ENCODE peak calls at places on chromosome 1, in seven cellular contexts. One of them, this sample, is unnamed.
A peak's percentile ranks its signal among the peaks of the same experiment; 100 is the strongest.

GRCh38 chr1:22139066-22139594 is 3.8 kb downstream of the WNT4 start:
- DNase-seq in endodermal cell: no peak
- DNase-seq in mammary epithelial cell: no peak
- DNase-seq in DND-41: no peak
- DNase-seq in neural progenitor cell: no peak
- DNase-seq in small intestine: no peak
- DNase-seq in GM23338: no peak
- DNase-seq in this sample: no peak

GRCh38 chr1:17575786-17576584 is 36.5 kb downstream of the ARHGEF10L start:
- DNase-seq in neural progenitor cell: no peak
- DNase-seq in DND-41: no peak
- DNase-seq in endodermal cell: no peak
- DNase-seq in small intestine: peak; percentile 64
- DNase-seq in GM23338: no peak
- DNase-seq in mammary epithelial cell: no peak
- DNase-seq in this sample: no peak

GRCh38 chr1:86339421-86339820 is 56.7 kb downstream of the ODF2L start:
- DNase-seq in GM23338: no peak
- DNase-seq in neural progenitor cell: no peak
- DNase-seq in mammary epithelial cell: no peak
- DNase-seq in endodermal cell: no peak
- DNase-seq in small intestine: no peak
- DNase-seq in DND-41: no peak
- DNase-seq in this sample: no peak

GRCh38 chr1:167239257-167239656 is 18.6 kb downstream of the POU2F1 start:
- DNase-seq in mammary epithelial cell: no peak
- DNase-seq in endodermal cell: no peak
- DNase-seq in neural progenitor cell: no peak
- DNase-seq in small intestine: no peak
- DNase-seq in GM23338: no peak
- DNase-seq in DND-41: no peak
- DNase-seq in this sample: no peak

GRCh38 chr1:57400041-57400440 is 23.8 kb downstream of the DAB1 start:
- DNase-seq in mammary epithelial cell: no peak
- DNase-seq in small intestine: peak; percentile 59
- DNase-seq in neural progenitor cell: no peak
- DNase-seq in GM23338: no peak
- DNase-seq in endodermal cell: no peak
- DNase-seq in DND-41: no peak
- DNase-seq in this sample: no peak

GRCh38 chr1:75797606-75798216 is 1.0 kb downstream of the MSH4 start:
- DNase-seq in mammary epithelial cell: no peak
- DNase-seq in endodermal cell: no peak
- DNase-seq in DND-41: no peak
- DNase-seq in GM23338: no peak
- DNase-seq in neural progenitor cell: no peak
- DNase-seq in small intestine: no peak
- DNase-seq in this sample: no peak

GRCh38 chr1:1775364-1776226 is 2.7 kb downstream of the NADK start:
- DNase-seq in neural progenitor cell: peak; percentile 52
- DNase-seq in endodermal cell: no peak
- DNase-seq in mammary epithelial cell: no peak
- DNase-seq in small intestine: no peak
- DNase-seq in GM23338: peak; percentile 25
- DNase-seq in DND-41: no peak
- DNase-seq in this sample: no peak

GRCh38 chr1:225877570-225877969 is 4.6 kb downstream of the TMEM63A start:
- DNase-seq in DND-41: peak; percentile 38
- DNase-seq in mammary epithelial cell: no peak
- DNase-seq in neural progenitor cell: peak; percentile 73
- DNase-seq in GM23338: peak; percentile 79
- DNase-seq in small intestine: peak; percentile 77
- DNase-seq in endodermal cell: peak; percentile 90
- DNase-seq in this sample: no peak

GRCh38 chr1:223486366-223486765 is 93.2 kb downstream of the CCDC185 start:
- DNase-seq in mammary epithelial cell: no peak
- DNase-seq in GM23338: peak; percentile 32
- DNase-seq in neural progenitor cell: no peak
- DNase-seq in DND-41: no peak
- DNase-seq in small intestine: peak; percentile 2
- DNase-seq in endodermal cell: no peak
- DNase-seq in this sample: no peak

GRCh38 chr1:30472526-30472925 is 250.9 kb downstream of the MATN1 start:
- DNase-seq in neural progenitor cell: no peak
- DNase-seq in endodermal cell: no peak
- DNase-seq in DND-41: no peak
- DNase-seq in GM23338: no peak
- DNase-seq in mammary epithelial cell: no peak
- DNase-seq in small intestine: no peak
- DNase-seq in this sample: no peak

GRCh38 chr1:91575909-91576519 is 75.4 kb downstream of the CDC7 start:
- DNase-seq in DND-41: peak; percentile 38
- DNase-seq in GM23338: no peak
- DNase-seq in neural progenitor cell: no peak
- DNase-seq in mammary epithelial cell: no peak
- DNase-seq in endodermal cell: no peak
- DNase-seq in small intestine: no peak
- DNase-seq in this sample: no peak

GRCh38 chr1:1367238-1367796 is 7.7 kb downstream of the AURKAIP1 start:
- DNase-seq in endodermal cell: no peak
- DNase-seq in mammary epithelial cell: no peak
- DNase-seq in GM23338: no peak
- DNase-seq in neural progenitor cell: no peak
- DNase-seq in DND-41: no peak
- DNase-seq in small intestine: no peak
- DNase-seq in this sample: no peak

GRCh38 chr1:6496890-6497214 is 5.4 kb upstream of the PLEKHG5 start:
- DNase-seq in neural progenitor cell: no peak
- DNase-seq in DND-41: no peak
- DNase-seq in GM23338: no peak
- DNase-seq in small intestine: no peak
- DNase-seq in endodermal cell: peak; percentile 54
- DNase-seq in mammary epithelial cell: no peak
- DNase-seq in this sample: no peak

GRCh38 chr1:12594966-12595838 is 22.8 kb downstream of the DHRS3 start:
- DNase-seq in neural progenitor cell: peak; percentile 79
- DNase-seq in DND-41: no peak
- DNase-seq in small intestine: no peak
- DNase-seq in endodermal cell: peak; percentile 94
- DNase-seq in mammary epithelial cell: peak; percentile 62
- DNase-seq in GM23338: peak; percentile 89
- DNase-seq in this sample: no peak

GRCh38 chr1:215273838-215274516 is 191.4 kb downstream of the KCNK2 start:
- DNase-seq in endodermal cell: no peak
- DNase-seq in mammary epithelial cell: peak; percentile 55
- DNase-seq in GM23338: no peak
- DNase-seq in small intestine: no peak
- DNase-seq in DND-41: no peak
- DNase-seq in neural progenitor cell: no peak
- DNase-seq in this sample: no peak

GRCh38 chr1:164163291-164163845 is 395.6 kb upstream of the PBX1 start:
- DNase-seq in DND-41: no peak
- DNase-seq in small intestine: no peak
- DNase-seq in mammary epithelial cell: no peak
- DNase-seq in neural progenitor cell: peak; percentile 19
- DNase-seq in GM23338: peak; percentile 25
- DNase-seq in endodermal cell: no peak
- DNase-seq in this sample: no peak

GRCh38 chr1:212388985-212389716 is 25.5 kb downstream of the PACC1 start:
- DNase-seq in mammary epithelial cell: no peak
- DNase-seq in GM23338: no peak
- DNase-seq in neural progenitor cell: no peak
- DNase-seq in endodermal cell: no peak
- DNase-seq in small intestine: no peak
- DNase-seq in DND-41: no peak
- DNase-seq in this sample: no peak

GRCh38 chr1:15848929-15849774 is 1.6 kb downstream of the SPEN start:
- DNase-seq in neural progenitor cell: peak; percentile 92
- DNase-seq in GM23338: peak; percentile 93
- DNase-seq in small intestine: peak; percentile 90
- DNase-seq in mammary epithelial cell: peak; percentile 88
- DNase-seq in DND-41: peak; percentile 85
- DNase-seq in endodermal cell: peak; percentile 95
- DNase-seq in this sample: peak; percentile 67

GRCh38 chr1:231808116-231808515 is 181.5 kb downstream of the DISC1 start:
- DNase-seq in neural progenitor cell: no peak
- DNase-seq in endodermal cell: no peak
- DNase-seq in small intestine: no peak
- DNase-seq in GM23338: no peak
- DNase-seq in mammary epithelial cell: no peak
- DNase-seq in DND-41: no peak
- DNase-seq in this sample: no peak

GRCh38 chr1:145985502-145986439 is 10.6 kb downstream of the TXNIP start:
- DNase-seq in endodermal cell: no peak
- DNase-seq in small intestine: peak; percentile 51
- DNase-seq in mammary epithelial cell: peak; percentile 46
- DNase-seq in DND-41: no peak
- DNase-seq in GM23338: peak; percentile 39
- DNase-seq in neural progenitor cell: no peak
- DNase-seq in this sample: no peak

GRCh38 chr1:18326171-18326950 is 154.4 kb upstream of the KLHDC7A start:
- DNase-seq in GM23338: no peak
- DNase-seq in mammary epithelial cell: no peak
- DNase-seq in neural progenitor cell: no peak
- DNase-seq in endodermal cell: no peak
- DNase-seq in small intestine: no peak
- DNase-seq in DND-41: no peak
- DNase-seq in this sample: no peak

GRCh38 chr1:36172983-36173382 is 17.0 kb downstream of the MAP7D1 start:
- DNase-seq in neural progenitor cell: no peak
- DNase-seq in small intestine: no peak
- DNase-seq in DND-41: no peak
- DNase-seq in endodermal cell: no peak
- DNase-seq in mammary epithelial cell: peak; percentile 96
- DNase-seq in GM23338: no peak
- DNase-seq in this sample: no peak

GRCh38 chr1:146032613-146033219 is 11.2 kb upstream of the HJV start:
- DNase-seq in DND-41: no peak
- DNase-seq in GM23338: peak; percentile 58
- DNase-seq in neural progenitor cell: peak; percentile 48
- DNase-seq in endodermal cell: no peak
- DNase-seq in mammary epithelial cell: peak; percentile 48
- DNase-seq in small intestine: peak; percentile 65
- DNase-seq in this sample: peak; percentile 44

GRCh38 chr1:20632386-20632785 is 872 bp upstream of the PINK1 start:
- DNase-seq in DND-41: no peak
- DNase-seq in mammary epithelial cell: no peak
- DNase-seq in endodermal cell: no peak
- DNase-seq in small intestine: no peak
- DNase-seq in GM23338: no peak
- DNase-seq in neural progenitor cell: no peak
- DNase-seq in this sample: no peak

GRCh38 chr1:86866665-86867064 is 47.3 kb downstream of the SELENOF start:
- DNase-seq in endodermal cell: no peak
- DNase-seq in small intestine: no peak
- DNase-seq in DND-41: no peak
- DNase-seq in neural progenitor cell: no peak
- DNase-seq in mammary epithelial cell: peak; percentile 29
- DNase-seq in GM23338: no peak
- DNase-seq in this sample: no peak

GRCh38 chr1:18134324-18135046 is 26.9 kb downstream of the IGSF21 start:
- DNase-seq in mammary epithelial cell: no peak
- DNase-seq in DND-41: no peak
- DNase-seq in GM23338: no peak
- DNase-seq in neural progenitor cell: no peak
- DNase-seq in endodermal cell: peak; percentile 62
- DNase-seq in small intestine: no peak
- DNase-seq in this sample: no peak

GRCh38 chr1:147201276-147201675 is 23.9 kb downstream of the FMO5 start:
- DNase-seq in neural progenitor cell: no peak
- DNase-seq in small intestine: no peak
- DNase-seq in mammary epithelial cell: peak; percentile 36
- DNase-seq in GM23338: no peak
- DNase-seq in DND-41: no peak
- DNase-seq in endodermal cell: no peak
- DNase-seq in this sample: no peak

GRCh38 chr1:153534226-153534932 is 1.4 kb downstream of the S100A6 start:
- DNase-seq in endodermal cell: no peak
- DNase-seq in neural progenitor cell: no peak
- DNase-seq in GM23338: no peak
- DNase-seq in DND-41: no peak
- DNase-seq in small intestine: no peak
- DNase-seq in mammary epithelial cell: no peak
- DNase-seq in this sample: no peak

GRCh38 chr1:96971849-96972602 is 250.4 kb downstream of the PTBP2 start:
- DNase-seq in mammary epithelial cell: no peak
- DNase-seq in GM23338: no peak
- DNase-seq in endodermal cell: no peak
- DNase-seq in DND-41: no peak
- DNase-seq in neural progenitor cell: no peak
- DNase-seq in small intestine: no peak
- DNase-seq in this sample: no peak

GRCh38 chr1:47230692-47231313 is 1.2 kb downstream of the TAL1 start:
- DNase-seq in neural progenitor cell: peak; percentile 69
- DNase-seq in mammary epithelial cell: no peak
- DNase-seq in endodermal cell: peak; percentile 81
- DNase-seq in DND-41: no peak
- DNase-seq in small intestine: no peak
- DNase-seq in GM23338: peak; percentile 73
- DNase-seq in this sample: no peak
- H3K4me3 ChIP-seq in neural progenitor cell: no peak overlapping the region
- H3K4me3 ChIP-seq in mammary epithelial cell: no peak overlapping the region
- H3K4me3 ChIP-seq in endodermal cell: no peak overlapping the region
- H3K4me3 ChIP-seq in DND-41: no peak overlapping the region
- H3K4me3 ChIP-seq in small intestine: no peak overlapping the region
- H3K4me3 ChIP-seq in GM23338: peak overlapping the region; percentile 53
- H3K4me3 ChIP-seq in this sample: no peak overlapping the region

DNA sequence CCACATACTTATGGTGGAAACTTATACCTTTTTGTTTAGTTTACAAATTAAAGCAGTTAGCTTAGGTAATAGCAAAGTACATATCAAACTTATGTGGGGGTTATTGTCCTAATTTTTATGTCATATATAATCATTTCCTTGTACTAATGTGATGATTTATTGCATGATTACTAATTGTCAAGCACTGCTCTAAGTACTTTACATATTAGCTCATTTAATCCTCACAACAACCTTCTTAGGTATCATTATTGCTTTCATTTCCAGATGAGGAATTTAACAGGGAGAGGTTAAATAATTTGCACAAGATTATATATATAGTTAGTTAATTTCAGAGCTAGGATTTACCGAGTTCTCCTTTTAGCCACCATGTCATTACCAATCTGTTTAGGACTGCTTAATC is 11.9 kb upstream of the SSX2IP start:
- DNase-seq in DND-41: no peak
- DNase-seq in endodermal cell: no peak
- DNase-seq in neural progenitor cell: no peak
- DNase-seq in mammary epithelial cell: no peak
- DNase-seq in small intestine: no peak
- DNase-seq in GM23338: no peak
- DNase-seq in this sample: no peak
- H3K4me1 ChIP-seq in DND-41: no peaks in the 10 kb centered on the region
- H3K4me1 ChIP-seq in endodermal cell: peaks cover 16% of the 10 kb centered on the region
- H3K4me1 ChIP-seq in neural progenitor cell: peaks cover 28% of the 10 kb centered on the region
- H3K4me1 ChIP-seq in mammary epithelial cell: peaks cover 20% of the 10 kb centered on the region
- H3K4me1 ChIP-seq in small intestine: peaks cover 6% of the 10 kb centered on the region
- H3K4me1 ChIP-seq in GM23338: peaks cover 56% of the 10 kb centered on the region
- H3K4me1 ChIP-seq in this sample: no peaks in the 10 kb centered on the region

GRCh38 chr1:23216771-23217420 is 406 bp downstream of the HTR1D start:
- DNase-seq in GM23338: peak; percentile 71
- DNase-seq in endodermal cell: peak; percentile 86
- DNase-seq in DND-41: no peak
- DNase-seq in small intestine: peak; percentile 40
- DNase-seq in mammary epithelial cell: no peak
- DNase-seq in neural progenitor cell: peak; percentile 81
- DNase-seq in this sample: peak; percentile 12
- H3K4me3 ChIP-seq in GM23338: peak overlapping the region; percentile 84
- H3K4me3 ChIP-seq in endodermal cell: peak overlapping the region; percentile 76
- H3K4me3 ChIP-seq in DND-41: no peak overlapping the region
- H3K4me3 ChIP-seq in small intestine: peak overlapping the region; percentile 97
- H3K4me3 ChIP-seq in mammary epithelial cell: peak overlapping the region; percentile 47
- H3K4me3 ChIP-seq in neural progenitor cell: peak overlapping the region; percentile 78
- H3K4me3 ChIP-seq in this sample: peak overlapping the region; percentile 9

GRCh38 chr1:192011525-192011924 is 146.7 kb upstream of the RGS18 start:
- DNase-seq in neural progenitor cell: no peak
- DNase-seq in endodermal cell: no peak
- DNase-seq in mammary epithelial cell: no peak
- DNase-seq in GM23338: no peak
- DNase-seq in small intestine: no peak
- DNase-seq in DND-41: no peak
- DNase-seq in this sample: no peak
- H3K4me1 ChIP-seq in neural progenitor cell: no peaks in the 10 kb centered on the region
- H3K4me1 ChIP-seq in endodermal cell: no peaks in the 10 kb centered on the region
- H3K4me1 ChIP-seq in mammary epithelial cell: no peaks in the 10 kb centered on the region
- H3K4me1 ChIP-seq in GM23338: no peaks in the 10 kb centered on the region
- H3K4me1 ChIP-seq in small intestine: no peaks in the 10 kb centered on the region
- H3K4me1 ChIP-seq in DND-41: peaks cover 6% of the 10 kb centered on the region
- H3K4me1 ChIP-seq in this sample: no peaks in the 10 kb centered on the region

This sample was measured in CD4-positive, alpha-beta memory T cell.